ENCODE peak calls at places on chromosome 15, in ten cellular contexts. G is glutamatergic neuron, H is endothelial cell, I is prostate gland, D is WTC11, Z is upper lobe of left lung, T is epithelial cell of esophagus, W is GM12865, U is hepatocyte, A is fibroblast of the aortic adventitia. N is an unnamed sample.

GRCh38 chr15:69131362-69132215 is 28.8 kb upstream of the GLCE start:
- DNase-seq in A (no peak), Z (peak; percentile 53), U (no peak), T (no peak), I (no peak), W (no peak), G (no peak), D (no peak), H (no peak), N (no peak)

GRCh38 chr15:23420806-23421575 is 26.1 kb downstream of the GOLGA6L2 start:
- DNase-seq in I (no peak), Z (no peak), H (no peak), A (peak; percentile 33), W (peak; percentile 70), U (no peak), D (no peak), T (peak; percentile 16), G (no peak), N (no peak)

GRCh38 chr15:78840661-78841060 is 29.4 kb upstream of the ADAMTS7 start:
- DNase-seq in G (no peak), U (no peak), H (no peak), I (no peak), D (no peak), T (peak; percentile 47), Z (no peak), W (peak; percentile 88), A (no peak), N (no peak)

GRCh38 chr15:41307679-41308078 is 24.7 kb downstream of the OIP5 start:
- DNase-seq in H (no peak), T (no peak), A (no peak), Z (no peak), W (no peak), G (no peak), U (no peak), I (no peak), D (no peak), N (no peak)

GRCh38 chr15:62758126-62758951 is 284.2 kb upstream of the TPM1 start:
- DNase-seq in H (no peak), W (no peak), Z (no peak), A (peak; percentile 98), T (peak; percentile 90), G (no peak), U (no peak), I (no peak), D (no peak), N (no peak)

GRCh38 chr15:62976301-62976842 is 66.2 kb upstream of the TPM1 start:
- DNase-seq in I (no peak), T (no peak), U (no peak), H (no peak), W (no peak), A (peak; percentile 21), G (no peak), Z (no peak), D (no peak), N (no peak)

GRCh38 chr15:90839187-90840071 is 29.0 kb upstream of the FURIN start:
- DNase-seq in D (peak; percentile 72), A (peak; percentile 73), W (peak; percentile 60), G (no peak), I (peak; percentile 66), H (no peak), Z (peak; percentile 82), U (peak; percentile 63), T (peak; percentile 85), N (no peak)

GRCh38 chr15:29747837-29748417 is 74.3 kb downstream of the TJP1 start:
- DNase-seq in A (peak; percentile 60), T (no peak), Z (no peak), H (no peak), W (peak; percentile 6), I (no peak), D (no peak), U (no peak), G (no peak), N (no peak)

GRCh38 chr15:77836116-77836798 is 203.5 kb upstream of the LINGO1 start:
- DNase-seq in Z (no peak), I (no peak), G (no peak), W (peak; percentile 36), U (no peak), T (no peak), H (no peak), A (peak; percentile 12), D (no peak), N (no peak)

GRCh38 chr15:25176991-25177954 is 222.5 kb downstream of the SNRPN start:
- DNase-seq in U (peak; percentile 2), G (peak; percentile 1), I (peak; percentile 2), D (peak; percentile 5), A (no peak), T (no peak), H (peak; percentile 3), Z (peak; percentile 18), W (no peak), N (peak; percentile 6)

GRCh38 chr15:69253156-69253555 is 45.6 kb upstream of the PAQR5 start:
- DNase-seq in H (no peak), D (no peak), I (no peak), W (no peak), U (peak; percentile 16), T (peak; percentile 62), Z (no peak), A (peak; percentile 92), G (no peak), N (no peak)

GRCh38 chr15:39230917-39231285 is 350.0 kb upstream of the THBS1 start:
- DNase-seq in W (no peak), I (no peak), G (no peak), U (no peak), D (no peak), Z (no peak), A (no peak), T (no peak), H (no peak), N (no peak)

GRCh38 chr15:101068523-101068960 is 149.4 kb downstream of the LRRK1 start:
- DNase-seq in D (no peak), G (no peak), T (no peak), H (no peak), W (no peak), Z (no peak), A (no peak), I (no peak), U (no peak), N (no peak)

GRCh38 chr15:71532994-71533393 is 277.4 kb upstream of the NR2E3 start:
- DNase-seq in G (no peak), U (no peak), T (peak; percentile 69), Z (peak; percentile 28), D (peak; percentile 32), I (no peak), W (peak; percentile 28), H (peak; percentile 21), A (peak; percentile 49), N (no peak)

GRCh38 chr15:101307048-101307896 is 12.2 kb upstream of the SNRPA1 start:
- DNase-seq in U (no peak), T (no peak), D (no peak), W (no peak), I (no peak), A (no peak), H (no peak), G (no peak), Z (peak; percentile 14), N (no peak)

GRCh38 chr15:40313531-40314398 is 6.0 kb upstream of the PLCB2 start:
- DNase-seq in D (no peak), W (peak; percentile 39), G (no peak), I (peak; percentile 62), H (no peak), A (no peak), Z (peak; percentile 88), T (peak; percentile 87), U (peak; percentile 57), N (no peak)

GRCh38 chr15:70251246-70251990 is 153.7 kb upstream of the TLE3 start:
- DNase-seq in U (peak; percentile 58), W (no peak), G (no peak), I (no peak), A (no peak), Z (no peak), T (peak; percentile 55), D (no peak), H (no peak), N (no peak)

GRCh38 chr15:57541805-57542504 is 49.7 kb upstream of the MYZAP start:
- DNase-seq in D (peak; percentile 77), U (peak; percentile 84), H (peak; percentile 76), W (peak; percentile 60), Z (no peak), I (peak; percentile 74), A (peak; percentile 87), T (peak; percentile 78), G (peak; percentile 88), N (peak; percentile 47)

GRCh38 chr15:42591238-42591936 is 16.0 kb downstream of the STARD9 start:
- DNase-seq in A (peak; percentile 45), U (peak; percentile 36), Z (no peak), G (no peak), I (no peak), D (no peak), W (no peak), T (peak; percentile 16), H (no peak), N (no peak)

GRCh38 chr15:43410572-43411214 is 39.8 kb downstream of the TUBGCP4 start:
- DNase-seq in D (no peak), H (no peak), G (no peak), Z (no peak), I (no peak), U (no peak), A (peak; percentile 75), W (no peak), T (peak; percentile 60), N (no peak)

GRCh38 chr15:72685925-72686794 is at the start of the genes BBS4 and HIGD2B:
- DNase-seq in Z (peak; percentile 91), D (peak; percentile 89), U (peak; percentile 93), G (peak; percentile 92), W (peak; percentile 93), I (peak; percentile 86), T (peak; percentile 90), A (peak; percentile 81), H (peak; percentile 90), N (peak; percentile 81)
- TF ChIP-seq CTCF in Z (no peak), D (no peak), U (no peak), G (no peak), W (no peak), I (no peak), T (no peak), A (no peak), H (no peak), N (peak; percentile 0)

GRCh38 chr15:46080018-46080417 is 445.2 kb downstream of the SQOR start:
- DNase-seq in G (peak; percentile 78), I (no peak), A (no peak), H (no peak), D (peak; percentile 35), U (peak; percentile 17), T (no peak), W (no peak), Z (no peak), N (no peak)

GRCh38 chr15:46077220-46077619 is 442.4 kb downstream of the SQOR start:
- DNase-seq in A (no peak), H (no peak), I (no peak), D (no peak), G (no peak), W (no peak), T (no peak), Z (no peak), U (no peak), N (no peak)
- TF ChIP-seq CTCF in A (no peak), H (no peak), I (no peak), D (no peak), G (no peak), W (no peak), T (no peak), Z (no peak), U (no peak), N (no peak)

GRCh38 chr15:59360305-59360704 is 12.4 kb downstream of the MYO1E start:
- DNase-seq in T (no peak), D (peak; percentile 25), W (no peak), H (no peak), G (no peak), A (no peak), Z (no peak), I (no peak), U (no peak), N (no peak)
- TF ChIP-seq CTCF in T (peak; percentile 41), D (no peak), W (peak; percentile 34), H (peak; percentile 67), G (peak; percentile 49), A (peak; percentile 54), Z (no peak), I (no peak), U (no peak), N (peak; percentile 37)

GRCh38 chr15:89136818-89137772 is 48.8 kb downstream of the ABHD2 start:
- DNase-seq in U (no peak), W (no peak), H (no peak), G (no peak), I (no peak), Z (peak; percentile 59), D (no peak), T (no peak), A (no peak), N (no peak)
- TF ChIP-seq CTCF in U (no peak), W (no peak), H (no peak), G (no peak), I (no peak), Z (no peak), D (no peak), T (no peak), A (no peak), N (no peak)